ENCODE peak calls at places on chromosomes 13 and 19, in nine cellular contexts. O is lower leg skin; U is HT1080; S is activated CD8-positive, alpha-beta memory T cell treated with anti-CD3 and anti-CD28 coated beads for 1 hour; P is astrocyte; Q is germinal center; D is activated CD4-positive, alpha-beta T cell treated with anti-CD3 and anti-CD28 coated beads, Interleukin-2, amount 10 ng/mL, durations not matched to agents 7 days and 5 days; I is cardiac fibroblast; J is AG09319. F is an unnamed sample.

GRCh38 chr19:54218259-54218658 is 4.5 kb downstream of the LILRB3 start:
- DNase-seq in Q (no peak), I (no peak), S (no peak), U (no peak), D (no peak), P (no peak), O (no peak), J (no peak), F (no peak)

GRCh38 chr13:48843630-48844380 is 131.9 kb upstream of the FNDC3A start:
- DNase-seq in I (peak), O (no peak), S (no peak), P (no peak), J (no peak), Q (no peak), D (no peak), U (peak), F (no peak)

GRCh38 chr13:98858206-98858605 is 105.7 kb upstream of the SLC15A1 start:
- DNase-seq in I (no peak), O (no peak), Q (no peak), D (no peak), J (no peak), S (no peak), P (no peak), U (no peak), F (no peak)

GRCh38 chr13:37491661-37492060 is 106.9 kb downstream of the POSTN start:
- DNase-seq in J (no peak), U (no peak), Q (no peak), D (no peak), P (no peak), I (no peak), O (no peak), S (no peak), F (peak)

GRCh38 chr19:11606484-11606883 is 9.2 kb downstream of the ZNF627 start:
- DNase-seq in S (no peak), O (no peak), D (no peak), U (no peak), J (no peak), Q (no peak), P (no peak), I (no peak), F (no peak)

GRCh38 chr13:36382030-36382429 is 35.8 kb upstream of the SPART start:
- DNase-seq in P (peak), S (no peak), U (peak), J (no peak), O (no peak), I (peak), Q (no peak), D (no peak), F (no peak)

GRCh38 chr13:51731759-51732158 is 72.2 kb downstream of the DHRS12 start:
- DNase-seq in D (no peak), P (no peak), S (no peak), U (no peak), O (no peak), J (no peak), I (peak), Q (no peak), F (peak)

GRCh38 chr13:37429976-37430375 is 168.6 kb downstream of the POSTN start:
- DNase-seq in Q (no peak), U (peak), P (peak), D (no peak), O (no peak), S (no peak), I (peak), J (peak), F (peak)

GRCh38 chr13:44506719-44507118 is 69.4 kb downstream of the TSC22D1 start:
- DNase-seq in D (no peak), P (no peak), S (no peak), Q (no peak), O (no peak), J (no peak), U (no peak), I (no peak), F (no peak)

GRCh38 chr13:37985281-37985680 is 115.7 kb upstream of the TRPC4 start:
- DNase-seq in I (no peak), Q (no peak), J (no peak), O (no peak), P (no peak), D (no peak), S (no peak), U (no peak), F (no peak)

GRCh38 chr13:99289674-99290337 is 17.4 kb downstream of the GPR183 start:
- DNase-seq in I (no peak), Q (no peak), P (no peak), D (peak), S (no peak), U (no peak), J (no peak), O (no peak), F (no peak)

GRCh38 chr19:53977991-53978731 is 13.3 kb upstream of the CACNG6 start:
- DNase-seq in U (peak), O (peak), D (peak), P (peak), Q (no peak), S (no peak), I (peak), J (peak), F (peak)

GRCh38 chr13:113666951-113667701 is at the start of gene GRK1:
- DNase-seq in Q (no peak), J (no peak), O (peak), S (no peak), I (no peak), P (no peak), U (no peak), D (no peak), F (no peak)

GRCh38 chr19:36915992-36916830 is at the start of the genes ZNF568 and ZNF829:
- DNase-seq in I (peak), J (peak), S (peak), P (peak), Q (peak), U (peak), D (peak), O (peak), F (peak)

GRCh38 chr19:55353803-55354697 is 469 bp downstream of the COX6B2 start:
- DNase-seq in O (no peak), D (peak), Q (peak), P (no peak), S (no peak), J (no peak), U (peak), I (peak), F (peak)

GRCh38 chr13:80012281-80012680 is 328.6 kb downstream of the SPRY2 start:
- DNase-seq in Q (no peak), J (no peak), P (no peak), O (no peak), S (no peak), D (no peak), U (peak), I (peak), F (peak)

GRCh38 chr19:10262771-10263170 is 8.1 kb upstream of the ICAM1 start:
- DNase-seq in P (no peak), J (no peak), U (no peak), Q (no peak), O (no peak), D (no peak), S (no peak), I (peak), F (peak)

GRCh38 chr19:44764975-44765948 is 12.4 kb upstream of the CBLC start:
- DNase-seq in S (no peak), Q (no peak), J (no peak), U (peak), D (no peak), O (no peak), I (peak), P (no peak), F (no peak)

GRCh38 chr19:53908933-53909415 is at the start of gene CACNG7:
- DNase-seq in D (no peak), J (no peak), S (no peak), P (no peak), I (no peak), O (no peak), Q (no peak), U (no peak), F (no peak)

GRCh38 chr13:99979453-99980200 is 2.0 kb upstream of the ZIC2 start:
- DNase-seq in J (no peak), U (no peak), D (no peak), P (no peak), Q (no peak), I (no peak), S (no peak), O (no peak), F (no peak)

GRCh38 chr13:110126391-110126961 is 180.5 kb downstream of the COL4A1 start:
- DNase-seq in D (no peak), I (peak), S (no peak), P (peak), O (peak), Q (no peak), U (peak), J (peak), F (peak)

GRCh38 chr19:2083174-2083854 is 12.8 kb downstream of the MOB3A start:
- DNase-seq in S (no peak), J (no peak), P (no peak), D (peak), U (no peak), Q (peak), I (no peak), O (no peak), F (no peak)

GRCh38 chr13:33150146-33150545 is 133.9 kb downstream of the KL start:
- DNase-seq in O (no peak), D (no peak), Q (no peak), P (no peak), U (no peak), I (peak), S (no peak), J (no peak), F (no peak)

GRCh38 chr19:41934849-41935374 is 6.7 kb upstream of the ERFL start:
- DNase-seq in J (no peak), Q (peak), P (no peak), I (peak), D (peak), O (peak), U (peak), S (peak), F (peak)

GRCh38 chr19:46080561-46080960 is 39.8 kb upstream of the IGFL4 start:
- DNase-seq in Q (no peak), D (no peak), J (no peak), U (peak), I (peak), O (no peak), S (no peak), P (peak), F (peak)

GRCh38 chr13:25232937-25233515 is 54.3 kb downstream of the MTMR6 start:
- DNase-seq in O (no peak), D (no peak), S (no peak), Q (peak), U (peak), J (no peak), I (peak), P (no peak), F (peak)